ENCODE peak calls at places on chromosomes 1 and 21, in seven cellular contexts. T is midbrain; Y is thoracic aorta; D is NAMALWA; H is activated T-helper 2 cell treated with anti-CD3 and anti-CD28 coated beads, Interferon-gamma antibody, Interleukin-2, Interleukin-4, amounts not matched to agents 10 μg/mL and 5 μg/mL and 100 μg/mL, durations not matched to agents 14 hours and 24 hours and 36 hours; W is T follicular helper cell; M is activated CD4-positive, CD25-positive, alpha-beta regulatory T cell treated with anti-CD3 and anti-CD28 coated beads, Interleukin-2, amount 50 U/mL, for 72 hours. F is an unnamed sample.

GRCh38 chr21:15638856-15639549 is 90.8 kb upstream of the USP25 start:
- DNase-seq in T (no peak), Y (no peak), D (no peak), H (no peak), W (no peak), M (no peak), F (no peak)

GRCh38 chr1:37947364-37947763 is 511 bp upstream of the INPP5B start:
- DNase-seq in T (no peak), Y (no peak), D (peak), H (no peak), W (no peak), M (no peak), F (no peak)

GRCh38 chr1:3529099-3529729 is 74.7 kb downstream of the ARHGEF16 start:
- DNase-seq in T (peak), Y (peak), D (no peak), H (no peak), W (no peak), M (no peak), F (no peak)

GRCh38 chr1:100354971-100355394 is 2.7 kb downstream of the CDC14A start:
- DNase-seq in T (peak), Y (no peak), D (no peak), H (no peak), W (no peak), M (no peak), F (peak)

GRCh38 chr1:65105596-65105995 is 42.4 kb upstream of the AK4 start:
- DNase-seq in T (no peak), Y (no peak), D (no peak), H (no peak), W (no peak), M (no peak), F (no peak)

GRCh38 chr1:30790850-30791778 is 33.5 kb upstream of the LAPTM5 start:
- DNase-seq in T (no peak), Y (no peak), D (no peak), H (no peak), W (no peak), M (no peak), F (no peak)

GRCh38 chr1:55337801-55338447 is 122.8 kb upstream of the USP24 start:
- DNase-seq in T (no peak), Y (no peak), D (peak), H (peak), W (no peak), M (no peak), F (peak)

GRCh38 chr1:153616144-153616884 is at the start of gene S100A14:
- DNase-seq in T (no peak), Y (no peak), D (no peak), H (no peak), W (no peak), M (no peak), F (no peak)

GRCh38 chr21:43639470-43640178 is 19.7 kb downstream of the HSF2BP start:
- DNase-seq in T (no peak), Y (no peak), D (no peak), H (no peak), W (no peak), M (no peak), F (no peak)

GRCh38 chr1:9732123-9732971 is 80.8 kb downstream of the PIK3CD start:
- DNase-seq in T (no peak), Y (no peak), D (no peak), H (no peak), W (no peak), M (no peak), F (no peak)

GRCh38 chr1:26408604-26409003 is 2.0 kb upstream of the LIN28A start:
- DNase-seq in T (peak), Y (no peak), D (peak), H (peak), W (peak), M (peak), F (peak)